ENCODE peak calls at places on chromosomes 6 and 20, in five cellular contexts. One of them, this sample, is unnamed.

GRCh38 chr6:156167289-156168076 is 609.7 kb upstream of the ARID1B start:
- DNase-seq in Ammon's horn: no peak
- DNase-seq in iPS-NIHi11: no peak
- DNase-seq in A172: no peak
- DNase-seq in GM10248: no peak
- DNase-seq in this sample: peak; percentile 6

GRCh38 chr6:13304580-13305255 is 23.6 kb downstream of the TBC1D7 start:
- DNase-seq in Ammon's horn: peak; percentile 64
- DNase-seq in iPS-NIHi11: no peak
- DNase-seq in A172: no peak
- DNase-seq in GM10248: peak; percentile 62
- DNase-seq in this sample: no peak

GRCh38 chr6:5080574-5080973 is 4.6 kb upstream of the PPP1R3G start:
- DNase-seq in Ammon's horn: no peak
- DNase-seq in iPS-NIHi11: no peak
- DNase-seq in A172: no peak
- DNase-seq in GM10248: no peak
- DNase-seq in this sample: no peak

GRCh38 chr6:1667012-1667804 is 57.5 kb downstream of the FOXC1 start:
- DNase-seq in Ammon's horn: no peak
- DNase-seq in iPS-NIHi11: no peak
- DNase-seq in A172: no peak
- DNase-seq in GM10248: no peak
- DNase-seq in this sample: peak; percentile 15

GRCh38 chr6:41092421-41093140 is 19.8 kb downstream of the NFYA start:
- DNase-seq in Ammon's horn: no peak
- DNase-seq in iPS-NIHi11: peak; percentile 9
- DNase-seq in A172: peak; percentile 14
- DNase-seq in GM10248: peak; percentile 24
- DNase-seq in this sample: no peak

GRCh38 chr6:26197736-26198625 is 110.8 kb downstream of the HFE start:
- DNase-seq in Ammon's horn: no peak
- DNase-seq in iPS-NIHi11: no peak
- DNase-seq in A172: no peak
- DNase-seq in GM10248: no peak
- DNase-seq in this sample: peak; percentile 56

GRCh38 chr6:111841822-111842221 is 31.4 kb downstream of the FYN start:
- DNase-seq in Ammon's horn: no peak
- DNase-seq in iPS-NIHi11: no peak
- DNase-seq in A172: no peak
- DNase-seq in GM10248: no peak
- DNase-seq in this sample: no peak

GRCh38 chr6:131258010-131258652 is 122.9 kb downstream of the AKAP7 start:
- DNase-seq in Ammon's horn: no peak
- DNase-seq in iPS-NIHi11: no peak
- DNase-seq in A172: no peak
- DNase-seq in GM10248: no peak
- DNase-seq in this sample: no peak

GRCh38 chr6:155523821-155524238 is 68.2 kb upstream of the NOX3 start:
- DNase-seq in Ammon's horn: peak; percentile 13
- DNase-seq in iPS-NIHi11: peak; percentile 80
- DNase-seq in A172: peak; percentile 10
- DNase-seq in GM10248: no peak
- DNase-seq in this sample: no peak

GRCh38 chr6:28167068-28167467 is 25.4 kb downstream of the ZKSCAN8 start:
- DNase-seq in Ammon's horn: no peak
- DNase-seq in iPS-NIHi11: no peak
- DNase-seq in A172: no peak
- DNase-seq in GM10248: no peak
- DNase-seq in this sample: peak; percentile 57

GRCh38 chr20:32737371-32738223 is 5.7 kb downstream of the COMMD7 start:
- DNase-seq in Ammon's horn: no peak
- DNase-seq in iPS-NIHi11: no peak
- DNase-seq in A172: peak; percentile 69
- DNase-seq in GM10248: no peak
- DNase-seq in this sample: peak; percentile 73

GRCh38 chr6:7042056-7042653 is 65.6 kb upstream of the RREB1 start:
- DNase-seq in Ammon's horn: no peak
- DNase-seq in iPS-NIHi11: no peak
- DNase-seq in A172: no peak
- DNase-seq in GM10248: no peak
- DNase-seq in this sample: no peak

GRCh38 chr6:90136850-90137249 is 159.8 kb downstream of the BACH2 start:
- DNase-seq in Ammon's horn: no peak
- DNase-seq in iPS-NIHi11: no peak
- DNase-seq in A172: no peak
- DNase-seq in GM10248: no peak
- DNase-seq in this sample: no peak

GRCh38 chr20:64133951-64134407 is 26.6 kb upstream of the NPBWR2 start:
- DNase-seq in Ammon's horn: no peak
- DNase-seq in iPS-NIHi11: no peak
- DNase-seq in A172: no peak
- DNase-seq in GM10248: no peak
- DNase-seq in this sample: peak; percentile 43

GRCh38 chr6:90406957-90407356 is 110.3 kb upstream of the BACH2 start:
- DNase-seq in Ammon's horn: no peak
- DNase-seq in iPS-NIHi11: no peak
- DNase-seq in A172: no peak
- DNase-seq in GM10248: no peak
- DNase-seq in this sample: no peak

GRCh38 chr20:40563296-40563950 is 125.6 kb downstream of the MAFB start:
- DNase-seq in Ammon's horn: no peak
- DNase-seq in iPS-NIHi11: peak; percentile 28
- DNase-seq in A172: peak; percentile 63
- DNase-seq in GM10248: no peak
- DNase-seq in this sample: peak; percentile 4

GRCh38 chr6:34027445-34027936 is 118.4 kb downstream of the GRM4 start:
- DNase-seq in Ammon's horn: no peak
- DNase-seq in iPS-NIHi11: peak; percentile 95
- DNase-seq in A172: peak; percentile 33
- DNase-seq in GM10248: peak; percentile 79
- DNase-seq in this sample: peak; percentile 55

GRCh38 chr20:46713957-46714834 is 4.7 kb downstream of the SLC2A10 start:
- DNase-seq in Ammon's horn: no peak
- DNase-seq in iPS-NIHi11: no peak
- DNase-seq in A172: no peak
- DNase-seq in GM10248: no peak
- DNase-seq in this sample: no peak